ENCODE peak calls at places on chromosomes 11 and 22, in ten cellular contexts. T, O, E, C, Y, Q, Z, H, N and V are unnamed samples.

GRCh38 chr11:69609351-69609750 is 31.6 kb upstream of the CCND1 start:
- DNase-seq in T (peak; percentile 8), O (no peak), E (no peak), C (no peak), Y (no peak), Q (no peak), Z (no peak), H (no peak), N (no peak), V (no peak)

GRCh38 chr22:21015051-21016006 is at the start of gene P2RX6:
- DNase-seq in T (peak; percentile 17), O (no peak), E (no peak), C (no peak), Y (no peak), Q (no peak), Z (no peak), H (no peak), N (no peak), V (no peak)

GRCh38 chr11:65047581-65048422 is 6.8 kb downstream of the SAC3D1 start:
- DNase-seq in T (no peak), O (peak; percentile 29), E (no peak), C (peak; percentile 45), Y (no peak), Q (peak; percentile 75), Z (no peak), H (no peak), N (no peak), V (no peak)

GRCh38 chr22:23404689-23405365 is 175.3 kb downstream of the IGLL1 start:
- DNase-seq in T (peak; percentile 31), O (peak; percentile 48), E (no peak), C (no peak), Y (no peak), Q (peak; percentile 58), Z (no peak), H (peak; percentile 75), N (peak; percentile 22), V (no peak)

GRCh38 chr11:128749986-128750385 is 56.1 kb downstream of the FLI1 start:
- DNase-seq in T (no peak), O (no peak), E (no peak), C (no peak), Y (no peak), Q (no peak), Z (no peak), H (peak; percentile 55), N (no peak), V (no peak)

GRCh38 chr11:46242462-46242960 is 35.0 kb upstream of the CREB3L1 start:
- DNase-seq in T (no peak), O (no peak), E (no peak), C (no peak), Y (no peak), Q (no peak), Z (no peak), H (no peak), N (no peak), V (no peak)

GRCh38 chr22:38490915-38491314 is 15.2 kb downstream of the DDX17 start:
- DNase-seq in T (no peak), O (peak; percentile 70), E (peak; percentile 70), C (peak; percentile 68), Y (peak; percentile 73), Q (peak; percentile 88), Z (peak; percentile 83), H (no peak), N (peak; percentile 90), V (no peak)

GRCh38 chr11:123487157-123487744 is 57.2 kb downstream of the GRAMD1B start:
- DNase-seq in T (no peak), O (no peak), E (no peak), C (no peak), Y (no peak), Q (no peak), Z (no peak), H (no peak), N (no peak), V (no peak)

GRCh38 chr11:108654994-108655631 is 9.8 kb upstream of the DDX10 start:
- DNase-seq in T (peak; percentile 86), O (peak; percentile 69), E (peak; percentile 56), C (peak; percentile 29), Y (peak; percentile 47), Q (no peak), Z (peak; percentile 66), H (peak; percentile 56), N (peak; percentile 72), V (peak; percentile 39)

GRCh38 chr11:26198697-26199096 is 133.2 kb upstream of the ANO3 start:
- DNase-seq in T (no peak), O (no peak), E (no peak), C (no peak), Y (no peak), Q (no peak), Z (no peak), H (no peak), N (no peak), V (no peak)

GRCh38 chr22:40479887-40480538 is 109.6 kb downstream of the SGSM3 start:
- DNase-seq in T (peak; percentile 44), O (peak; percentile 53), E (no peak), C (no peak), Y (no peak), Q (no peak), Z (no peak), H (no peak), N (peak; percentile 56), V (peak; percentile 34)

GRCh38 chr22:38652858-38653257 is 3.3 kb downstream of the FAM227A start:
- DNase-seq in T (no peak), O (no peak), E (peak; percentile 58), C (no peak), Y (peak; percentile 31), Q (no peak), Z (no peak), H (no peak), N (no peak), V (no peak)

DNA sequence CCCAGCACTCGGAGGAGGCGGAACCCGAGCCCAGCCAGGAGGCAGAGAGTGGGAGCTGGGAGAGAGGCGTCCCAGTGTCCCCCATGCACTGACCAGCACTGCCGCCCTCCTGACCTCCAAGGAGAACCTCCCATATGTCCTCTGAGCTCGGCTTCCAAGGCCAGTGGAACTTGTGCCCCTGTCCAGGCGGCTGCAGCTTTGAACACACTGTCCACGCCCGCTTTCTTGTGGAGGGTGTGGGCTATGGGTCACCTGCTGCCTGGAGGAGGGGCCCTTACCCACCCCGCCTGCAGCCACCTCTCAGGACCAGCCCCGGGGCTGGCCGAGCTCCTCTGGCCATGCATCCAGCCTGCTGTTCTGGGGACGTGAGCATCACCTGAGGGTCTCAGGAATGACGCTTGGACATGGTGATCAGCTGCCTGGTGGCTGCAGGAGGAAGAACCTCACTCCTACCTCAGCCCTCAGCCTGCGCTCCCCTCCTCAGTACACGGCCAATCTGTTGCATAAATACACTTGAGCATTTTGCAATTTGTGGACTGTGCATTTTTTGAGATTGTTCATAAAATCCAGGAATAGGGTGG is 22.2 kb upstream of the MUC5B start:
- DNase-seq in T (peak; percentile 12), O (no peak), E (no peak), C (no peak), Y (peak; percentile 8), Q (peak; percentile 38), Z (no peak), H (no peak), N (no peak), V (no peak)
- H3K4me1 ChIP-seq in T (peaks cover 30% of the 10 kb centered on the region), O (no peaks in the 10 kb centered on the region), E (no peaks in the 10 kb centered on the region), C (no peaks in the 10 kb centered on the region), Y (peaks cover 22% of the 10 kb centered on the region), Q (no peaks in the 10 kb centered on the region), Z (peaks cover 6% of the 10 kb centered on the region), H (no peaks in the 10 kb centered on the region), N (no peaks in the 10 kb centered on the region), V (no peaks in the 10 kb centered on the region)

GRCh38 chr11:121067912-121068652 is 33.0 kb upstream of the TECTA start:
- DNase-seq in T (no peak), O (no peak), E (peak; percentile 22), C (no peak), Y (peak; percentile 11), Q (no peak), Z (no peak), H (no peak), N (peak; percentile 28), V (no peak)

GRCh38 chr11:121068787-121069186 is 32.3 kb upstream of the TECTA start:
- DNase-seq in T (no peak), O (no peak), E (peak; percentile 30), C (no peak), Y (peak; percentile 19), Q (no peak), Z (no peak), H (no peak), N (no peak), V (no peak)

GRCh38 chr11:121067453-121067852 is 33.6 kb upstream of the TECTA start:
- DNase-seq in T (peak; percentile 95), O (no peak), E (peak; percentile 70), C (no peak), Y (no peak), Q (no peak), Z (no peak), H (no peak), N (peak; percentile 76), V (no peak)

GRCh38 chr11:121070951-121071350 is 30.1 kb upstream of the TECTA start:
- DNase-seq in T (no peak), O (no peak), E (no peak), C (no peak), Y (no peak), Q (no peak), Z (no peak), H (no peak), N (peak; percentile 68), V (no peak)

DNA sequence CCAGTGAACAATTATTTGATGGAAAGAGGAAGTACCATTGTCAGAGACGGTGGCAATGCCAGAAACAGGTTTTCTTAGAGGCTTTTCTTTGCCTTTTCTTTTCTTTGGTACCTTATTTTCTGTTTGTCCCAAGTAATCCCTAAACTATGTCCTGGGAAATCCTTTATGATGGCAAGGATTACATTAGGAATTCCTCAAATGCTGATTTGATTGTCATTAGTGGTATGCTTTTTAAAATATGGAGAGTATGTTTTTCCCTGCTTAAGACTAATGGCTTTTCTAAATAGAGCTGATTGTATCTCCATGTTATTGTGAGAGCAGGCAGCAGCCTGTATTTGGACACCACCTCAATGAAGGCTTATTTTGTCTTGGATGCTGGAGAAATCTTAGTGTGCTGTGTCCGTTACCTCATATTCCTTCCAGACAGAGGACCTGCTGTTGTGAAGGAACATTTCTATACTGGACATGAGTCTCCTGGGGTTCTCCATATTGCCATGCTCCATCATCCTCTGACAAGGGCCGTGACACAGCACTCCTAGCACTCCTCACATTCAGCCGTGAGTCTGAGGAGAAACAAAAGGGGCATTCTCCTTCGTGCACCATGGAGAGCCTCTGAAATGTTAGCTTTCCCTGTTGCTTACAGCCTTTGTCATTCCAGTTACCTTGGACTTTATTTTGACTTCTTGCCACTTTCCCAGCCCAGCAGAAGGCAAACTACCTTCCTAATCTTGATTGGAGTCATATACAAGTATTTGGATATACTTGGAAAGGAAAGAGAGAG is 29.4 kb upstream of the TECTA start:
- DNase-seq in T (no peak), O (no peak), E (no peak), C (no peak), Y (no peak), Q (no peak), Z (no peak), H (peak; percentile 41), N (no peak), V (no peak)
- H3K4me1 ChIP-seq in T (peaks cover 18% of the 10 kb centered on the region), O (peaks cover 14% of the 10 kb centered on the region), E (peaks cover 20% of the 10 kb centered on the region), C (no peaks in the 10 kb centered on the region), Y (peaks cover 16% of the 10 kb centered on the region), Q (no peaks in the 10 kb centered on the region), Z (peaks cover 22% of the 10 kb centered on the region), H (no peaks in the 10 kb centered on the region), N (no peaks in the 10 kb centered on the region), V (no peaks in the 10 kb centered on the region)

GRCh38 chr22:42401562-42402334 is 30.5 kb downstream of the NFAM1 start:
- DNase-seq in T (peak; percentile 6), O (no peak), E (no peak), C (no peak), Y (no peak), Q (no peak), Z (no peak), H (no peak), N (no peak), V (no peak)
- H3K4me1 ChIP-seq in T (no peaks in the 10 kb centered on the region), O (no peaks in the 10 kb centered on the region), E (peaks cover 7% of the 10 kb centered on the region), C (no peaks in the 10 kb centered on the region), Y (no peaks in the 10 kb centered on the region), Q (no peaks in the 10 kb centered on the region), Z (no peaks in the 10 kb centered on the region), H (no peaks in the 10 kb centered on the region), N (no peaks in the 10 kb centered on the region), V (no peaks in the 10 kb centered on the region)

GRCh38 chr11:15720460-15720859 is 605.7 kb downstream of the INSC start:
- DNase-seq in T (no peak), O (peak; percentile 33), E (no peak), C (no peak), Y (no peak), Q (no peak), Z (no peak), H (no peak), N (peak; percentile 25), V (no peak)
- H3K4me1 ChIP-seq in T (no peaks in the 10 kb centered on the region), O (no peaks in the 10 kb centered on the region), E (no peaks in the 10 kb centered on the region), C (no peaks in the 10 kb centered on the region), Y (no peaks in the 10 kb centered on the region), Q (no peaks in the 10 kb centered on the region), Z (no peaks in the 10 kb centered on the region), H (no peaks in the 10 kb centered on the region), N (no peaks in the 10 kb centered on the region), V (peaks cover 13% of the 10 kb centered on the region)